ENCODE peak calls at places on chromosomes 12 and 14, in eight cellular contexts. K is GM13976; L is CD4-positive, alpha-beta T cell; O is NCI-H345; C is iris pigment epithelial cell; I is adipocyte; T is T-helper 9 cell; E is EL. U is an unnamed sample.
A peak's percentile ranks its signal among the peaks of the same experiment; 100 is the strongest.

GRCh38 chr14:29906256-29906885 is 21.3 kb downstream of the PRKD1 start:
- DNase-seq in C (peak; percentile 79), I (peak; percentile 39), T (no peak), K (no peak), O (peak; percentile 50), L (no peak), E (peak; percentile 24), U (peak; percentile 47)

GRCh38 chr12:89709994-89710872 is 1.6 kb upstream of the ATP2B1 start:
- DNase-seq in E (peak; percentile 58), T (no peak), I (peak; percentile 69), K (no peak), O (peak; percentile 47), L (peak; percentile 27), C (peak; percentile 42), U (peak; percentile 65)

GRCh38 chr14:105292810-105293711 is 7.7 kb downstream of the BRF1 start:
- DNase-seq in K (no peak), E (no peak), T (peak; percentile 19), I (no peak), C (no peak), L (no peak), O (no peak), U (no peak)

GRCh38 chr12:63075376-63076000 is 75.5 kb downstream of the AVPR1A start:
- DNase-seq in C (no peak), O (no peak), E (no peak), I (no peak), K (no peak), L (no peak), T (no peak), U (no peak)

GRCh38 chr12:39287817-39288216 is 155.1 kb downstream of the KIF21A start:
- DNase-seq in L (no peak), I (no peak), O (no peak), C (peak; percentile 18), K (no peak), E (no peak), T (no peak), U (no peak)

GRCh38 chr12:122886851-122887816 is 8.8 kb downstream of the VPS37B start:
- DNase-seq in C (peak; percentile 65), O (no peak), I (no peak), K (peak; percentile 57), T (no peak), E (peak; percentile 63), L (no peak), U (peak; percentile 94)

GRCh38 chr12:111285191-111285590 is 83.7 kb downstream of the PHETA1 start:
- DNase-seq in C (no peak), E (no peak), O (no peak), K (no peak), T (no peak), L (no peak), I (no peak), U (no peak)

GRCh38 chr12:90953956-90954421 is 987 bp downstream of the CCER1 start:
- DNase-seq in K (no peak), E (no peak), C (no peak), T (no peak), L (no peak), I (no peak), O (no peak), U (no peak)

GRCh38 chr12:107571492-107571891 is 114.1 kb upstream of the PWP1 start:
- DNase-seq in K (no peak), T (no peak), L (no peak), O (no peak), C (no peak), E (no peak), I (no peak), U (no peak)

GRCh38 chr12:87467893-87468292 is 561.3 kb downstream of the C12orf50 start:
- DNase-seq in E (no peak), K (no peak), T (no peak), O (no peak), C (no peak), I (no peak), L (no peak), U (no peak)

GRCh38 chr14:67514203-67514607 is 18.9 kb upstream of the PLEKHH1 start:
- DNase-seq in T (no peak), E (no peak), K (no peak), O (peak; percentile 12), C (no peak), I (no peak), L (no peak), U (no peak)

GRCh38 chr12:42666671-42667243 is 77.2 kb upstream of the PRICKLE1 start:
- DNase-seq in K (no peak), O (no peak), L (no peak), I (no peak), C (peak; percentile 15), T (no peak), E (no peak), U (peak; percentile 35)

GRCh38 chr12:129839679-129840078 is 64.1 kb downstream of the TMEM132D start:
- DNase-seq in T (no peak), E (no peak), I (no peak), C (no peak), K (no peak), L (no peak), O (no peak), U (no peak)

GRCh38 chr14:23695220-23695999 is 59.2 kb downstream of the DHRS2 start:
- DNase-seq in I (peak; percentile 66), C (no peak), T (no peak), E (no peak), K (no peak), L (no peak), O (no peak), U (no peak)

GRCh38 chr14:39102265-39102968 is 618 bp downstream of the SEC23A start:
- DNase-seq in O (peak; percentile 46), C (peak; percentile 47), T (no peak), K (peak; percentile 24), E (peak; percentile 52), I (peak; percentile 66), L (no peak), U (peak; percentile 53)

U was measured in ELR.